ENCODE peak calls at places on chromosome 1, in four cellular contexts. Z is A549, L is IMR-90, I is HepG2. E is an unnamed sample.

GRCh38 chr1:103496014-103496635 is 29.4 kb upstream of the RNPC3 start:
- DNase-seq in Z (no peak), L (peak), I (no peak), E (no peak)

GRCh38 chr1:239891621-239892358 is 199.9 kb upstream of the FMN2 start:
- DNase-seq in Z (no peak), L (no peak), I (no peak), E (no peak)

GRCh38 chr1:172754609-172755008 is 95.7 kb downstream of the FASLG start:
- DNase-seq in Z (no peak), L (no peak), I (no peak), E (no peak)

GRCh38 chr1:240027059-240027462 is 64.6 kb upstream of the FMN2 start:
- DNase-seq in Z (peak), L (peak), I (peak), E (no peak)

GRCh38 chr1:36622741-36623648 is 140.3 kb upstream of the CSF3R start:
- DNase-seq in Z (no peak), L (no peak), I (peak), E (no peak)

GRCh38 chr1:226722240-226722900 is 16.7 kb downstream of the ITPKB start:
- DNase-seq in Z (no peak), L (no peak), I (no peak), E (no peak)

GRCh38 chr1:56566040-56566774 is 13.2 kb downstream of the PLPP3 start:
- DNase-seq in Z (no peak), L (no peak), I (peak), E (no peak)

GRCh38 chr1:11719313-11720032 is 16.5 kb upstream of the AGTRAP start:
- DNase-seq in Z (no peak), L (peak), I (no peak), E (no peak)

DNA sequence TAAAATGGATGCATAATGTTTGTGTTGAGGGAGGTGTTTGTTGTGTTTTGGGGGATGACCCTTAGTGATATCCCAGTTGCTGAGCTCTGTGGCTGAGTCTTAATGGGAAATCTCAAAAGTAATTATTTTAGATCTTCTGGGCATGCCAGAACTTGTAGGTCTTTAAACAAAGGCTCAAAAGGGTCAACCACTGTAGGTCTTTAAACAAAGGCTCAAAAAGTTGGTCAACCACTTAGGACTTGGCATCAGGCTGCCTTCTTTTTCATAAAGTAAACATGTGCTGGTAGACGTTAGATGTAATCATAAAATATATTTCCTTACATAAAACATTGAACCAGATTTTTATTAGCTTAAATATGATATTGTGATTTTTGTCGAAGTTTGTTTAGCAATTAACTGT is 78.1 kb downstream of the CDC14A start:
- DNase-seq in Z (no peak), L (no peak), I (no peak), E (no peak)
- H3K4me2 ChIP-seq in Z (no peak), L (peak), I (no peak), E (no peak)

GRCh38 chr1:7695181-7696117 is 75.6 kb upstream of the VAMP3 start:
- DNase-seq in Z (no peak), L (no peak), I (no peak), E (no peak)
- TF ChIP-seq SMC3 in Z (no peak), L (no peak), I (no peak), E (no peak)

GRCh38 chr1:30511563-30512252 is 211.7 kb downstream of the MATN1 start:
- DNase-seq in Z (peak), L (peak), I (no peak), E (no peak)
- H3K4me2 ChIP-seq in Z (peak), L (no peak), I (no peak), E (no peak)

GRCh38 chr1:199907361-199907760 is 120.1 kb upstream of the NR5A2 start:
- DNase-seq in Z (no peak), L (no peak), I (no peak), E (no peak)
- TF ChIP-seq SMC3 in Z (no peak), L (no peak), I (no peak), E (no peak)

DNA sequence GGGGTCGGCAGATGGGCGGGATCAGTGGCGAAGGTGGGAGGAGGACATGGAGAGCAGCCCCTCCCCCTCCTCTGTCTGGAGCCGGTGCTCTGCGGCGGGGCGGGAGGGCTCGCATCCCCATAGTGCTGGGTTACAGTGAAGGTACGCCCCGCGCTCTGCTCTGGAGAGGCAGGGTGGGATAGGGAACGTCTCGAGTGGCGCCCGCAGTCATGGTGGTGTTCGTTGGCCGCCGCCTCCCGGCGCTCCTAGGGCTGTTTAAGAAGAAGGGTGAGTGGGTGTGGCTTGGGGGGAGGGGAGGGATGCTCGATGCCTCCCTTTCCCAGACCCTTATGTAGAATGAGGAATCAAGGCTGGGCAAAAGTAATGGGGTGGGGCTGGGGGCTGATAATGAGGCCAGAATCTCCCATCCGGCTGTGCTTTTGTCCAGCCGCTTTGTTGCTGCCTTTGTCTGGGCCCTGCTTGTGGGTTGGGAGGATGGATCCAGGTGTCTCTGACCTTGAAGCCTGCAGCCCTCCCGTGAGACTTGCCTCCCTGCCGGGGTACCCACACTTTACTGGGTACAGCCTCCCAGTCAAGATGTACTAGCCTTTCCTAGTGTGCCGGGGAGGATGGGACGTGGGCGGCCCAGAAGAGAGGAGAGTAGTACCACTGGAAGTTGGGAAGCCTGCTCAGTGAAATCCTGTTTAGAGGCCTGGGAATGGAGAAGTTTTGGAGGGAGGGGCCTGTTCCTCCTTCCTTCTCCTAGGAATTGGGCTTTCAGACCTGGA is 51.4 kb downstream of the YARS1 start:
- DNase-seq in Z (no peak), L (no peak), I (no peak), E (no peak)
- H3K4me2 ChIP-seq in Z (peak), L (no peak), I (no peak), E (no peak)

GRCh38 chr1:231493421-231494185 is 34.9 kb upstream of the TSNAX start:
- DNase-seq in Z (no peak), L (peak), I (no peak), E (peak)

GRCh38 chr1:231499148-231499763 is 29.2 kb upstream of the TSNAX start:
- DNase-seq in Z (no peak), L (no peak), I (no peak), E (no peak)

GRCh38 chr1:231497629-231498152 is 30.8 kb upstream of the TSNAX start:
- DNase-seq in Z (no peak), L (no peak), I (no peak), E (no peak)

GRCh38 chr1:231494439-231495110 is 33.9 kb upstream of the TSNAX start:
- DNase-seq in Z (no peak), L (no peak), I (no peak), E (no peak)
- TF ChIP-seq SMC3 in Z (no peak), L (no peak), I (no peak), E (no peak)

GRCh38 chr1:40928699-40929098 is 50.8 kb upstream of the CTPS1 start:
- DNase-seq in Z (no peak), L (no peak), I (no peak), E (no peak)

GRCh38 chr1:40929145-40929544 is 50.4 kb upstream of the CTPS1 start:
- DNase-seq in Z (no peak), L (peak), I (no peak), E (no peak)

GRCh38 chr1:40930174-40930573 is 49.3 kb upstream of the CTPS1 start:
- DNase-seq in Z (no peak), L (no peak), I (peak), E (no peak)

GRCh38 chr1:40932004-40932403 is 47.5 kb upstream of the CTPS1 start:
- DNase-seq in Z (no peak), L (no peak), I (peak), E (no peak)

GRCh38 chr1:40931601-40932000 is 47.9 kb upstream of the CTPS1 start:
- DNase-seq in Z (no peak), L (no peak), I (no peak), E (no peak)
- H3K4me2 ChIP-seq in Z (no peak), L (no peak), I (peak), E (no peak)

GRCh38 chr1:119442756-119443155 is 27.8 kb downstream of the HSD3B2 start:
- DNase-seq in Z (no peak), L (no peak), I (no peak), E (no peak)

GRCh38 chr1:119435061-119435460 is 20.1 kb downstream of the HSD3B2 start:
- DNase-seq in Z (no peak), L (no peak), I (no peak), E (no peak)

GRCh38 chr1:119438761-119439160 is 23.8 kb downstream of the HSD3B2 start:
- DNase-seq in Z (no peak), L (no peak), I (no peak), E (no peak)

DNA sequence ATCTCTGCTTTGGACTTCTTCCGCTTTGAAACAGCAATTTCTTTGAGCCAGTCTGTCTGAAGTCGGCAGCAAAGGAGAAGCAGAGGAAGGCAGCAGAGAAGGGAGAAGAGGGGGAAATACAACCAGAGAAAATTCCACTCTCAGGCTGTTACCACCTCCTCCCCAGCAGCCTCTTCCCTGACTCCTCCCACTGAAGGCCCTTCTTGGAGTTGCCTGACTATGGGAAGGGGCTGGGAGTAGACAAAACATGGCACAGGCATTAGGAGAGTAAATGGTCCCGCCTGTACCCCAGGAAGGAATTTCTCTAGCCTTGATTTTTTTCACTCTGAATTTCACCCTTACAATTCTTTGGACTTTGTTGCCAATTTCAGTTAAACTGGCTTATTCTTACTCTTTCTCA is 26.0 kb downstream of the HSD3B2 start:
- DNase-seq in Z (no peak), L (no peak), I (no peak), E (no peak)
- TF ChIP-seq SMC3 in Z (no peak), L (no peak), I (no peak), E (no peak)

DNA sequence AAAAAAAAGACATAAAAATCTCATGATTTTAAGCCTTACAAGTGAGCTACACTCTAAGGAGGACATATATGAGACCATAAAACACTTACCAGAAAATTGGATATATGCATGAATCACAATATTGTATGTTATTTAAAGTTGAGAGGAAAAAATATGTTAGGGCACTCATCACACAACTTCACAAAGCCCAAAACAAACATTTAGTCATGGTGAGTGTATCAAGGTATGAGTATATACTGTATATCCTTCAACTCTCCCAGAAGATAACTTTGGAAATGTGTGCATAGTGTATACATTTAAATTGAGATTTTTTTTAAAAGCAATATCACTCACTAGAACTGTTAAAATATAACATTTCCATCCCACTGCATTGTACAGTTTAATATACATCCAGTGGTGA is 259.3 kb downstream of the SRGAP2C start:
- DNase-seq in Z (no peak), L (peak), I (no peak), E (no peak)
- H3K4me2 ChIP-seq in Z (no peak), L (no peak), I (no peak), E (no peak)

GRCh38 chr1:34143984-34144383 is 21.0 kb downstream of the CSMD2 start:
- DNase-seq in Z (no peak), L (no peak), I (no peak), E (no peak)

GRCh38 chr1:34147301-34147700 is 17.7 kb downstream of the CSMD2 start:
- DNase-seq in Z (no peak), L (no peak), I (no peak), E (no peak)

GRCh38 chr1:34144743-34145142 is 20.3 kb downstream of the CSMD2 start:
- DNase-seq in Z (no peak), L (no peak), I (no peak), E (no peak)

DNA sequence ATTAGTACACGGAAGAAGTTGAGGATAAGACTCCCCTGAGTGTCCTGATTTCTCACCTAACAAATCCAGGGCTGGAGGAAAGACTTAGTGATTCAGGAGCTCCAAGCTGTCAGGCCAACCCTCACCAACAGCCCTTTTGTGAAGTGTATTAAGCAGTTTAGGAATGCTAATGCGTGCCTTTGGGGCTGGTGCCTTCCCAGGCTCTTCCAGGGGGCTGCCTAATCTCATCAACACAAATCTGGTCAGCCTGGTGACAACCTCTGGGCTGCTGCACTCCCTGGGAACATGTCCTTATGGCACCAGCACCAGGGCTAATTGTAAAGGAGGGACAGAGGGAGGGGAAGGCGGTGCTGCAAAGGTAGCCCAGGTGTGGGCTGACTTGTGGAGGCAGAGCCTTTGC is 15.5 kb downstream of the CSMD2 start:
- DNase-seq in Z (no peak), L (no peak), I (no peak), E (no peak)
- TF ChIP-seq SMC3 in Z (no peak), L (no peak), I (no peak), E (no peak)